ENCODE peak calls at places on chromosome X, in seven cellular contexts. One of them, this sample, is unnamed.
A peak's percentile ranks its signal among the peaks of the same experiment; 100 is the strongest.

GRCh38 chrX:2767631-2768455 is 16.0 kb downstream of the XG start:
- DNase-seq in endothelial cell of umbilical vein: no peak
- DNase-seq in GM23248: peak; percentile 95
- DNase-seq in neural progenitor cell: peak; percentile 52
- DNase-seq in PC-3: peak; percentile 30
- DNase-seq in upper lobe of right lung: peak; percentile 72
- DNase-seq in tibial nerve: peak; percentile 32
- DNase-seq in this sample: peak; percentile 50

GRCh38 chrX:71184803-71185495 is 38.1 kb upstream of the GJB1 start:
- DNase-seq in endothelial cell of umbilical vein: no peak
- DNase-seq in GM23248: no peak
- DNase-seq in neural progenitor cell: no peak
- DNase-seq in PC-3: peak; percentile 34
- DNase-seq in upper lobe of right lung: no peak
- DNase-seq in tibial nerve: no peak
- DNase-seq in this sample: no peak

GRCh38 chrX:18702362-18703195 is 4.9 kb upstream of the PPEF1 start:
- DNase-seq in endothelial cell of umbilical vein: peak; percentile 67
- DNase-seq in GM23248: peak; percentile 42
- DNase-seq in neural progenitor cell: no peak
- DNase-seq in PC-3: peak; percentile 80
- DNase-seq in upper lobe of right lung: no peak
- DNase-seq in tibial nerve: no peak
- DNase-seq in this sample: no peak

GRCh38 chrX:55758033-55758432 is 40.5 kb downstream of the RRAGB start:
- DNase-seq in endothelial cell of umbilical vein: peak; percentile 76
- DNase-seq in GM23248: no peak
- DNase-seq in neural progenitor cell: no peak
- DNase-seq in PC-3: peak; percentile 62
- DNase-seq in upper lobe of right lung: no peak
- DNase-seq in tibial nerve: no peak
- DNase-seq in this sample: no peak

GRCh38 chrX:119410027-119410819 is 11.1 kb downstream of the SLC25A43 start:
- DNase-seq in endothelial cell of umbilical vein: no peak
- DNase-seq in GM23248: peak; percentile 94
- DNase-seq in neural progenitor cell: no peak
- DNase-seq in PC-3: peak; percentile 90
- DNase-seq in upper lobe of right lung: peak; percentile 79
- DNase-seq in tibial nerve: peak; percentile 17
- DNase-seq in this sample: peak; percentile 3

GRCh38 chrX:14029425-14030247 is at the start of gene GEMIN8:
- DNase-seq in endothelial cell of umbilical vein: peak; percentile 73
- DNase-seq in GM23248: peak; percentile 88
- DNase-seq in neural progenitor cell: peak; percentile 89
- DNase-seq in PC-3: peak; percentile 88
- DNase-seq in upper lobe of right lung: peak; percentile 94
- DNase-seq in tibial nerve: peak; percentile 54
- DNase-seq in this sample: peak; percentile 67

GRCh38 chrX:39875834-39876625 is 221.7 kb downstream of the BCOR start:
- DNase-seq in endothelial cell of umbilical vein: no peak
- DNase-seq in GM23248: no peak
- DNase-seq in neural progenitor cell: no peak
- DNase-seq in PC-3: no peak
- DNase-seq in upper lobe of right lung: no peak
- DNase-seq in tibial nerve: no peak
- DNase-seq in this sample: no peak

GRCh38 chrX:150623583-150623982 is 55.2 kb downstream of the MTM1 start:
- DNase-seq in endothelial cell of umbilical vein: no peak
- DNase-seq in GM23248: no peak
- DNase-seq in neural progenitor cell: no peak
- DNase-seq in PC-3: no peak
- DNase-seq in upper lobe of right lung: no peak
- DNase-seq in tibial nerve: no peak
- DNase-seq in this sample: no peak

GRCh38 chrX:22399793-22400192 is 127.1 kb downstream of the CBLL2 start:
- DNase-seq in endothelial cell of umbilical vein: no peak
- DNase-seq in GM23248: peak; percentile 32
- DNase-seq in neural progenitor cell: no peak
- DNase-seq in PC-3: peak; percentile 33
- DNase-seq in upper lobe of right lung: no peak
- DNase-seq in tibial nerve: no peak
- DNase-seq in this sample: no peak

GRCh38 chrX:140343226-140343873 is 161.5 kb downstream of the SOX3 start:
- DNase-seq in endothelial cell of umbilical vein: no peak
- DNase-seq in GM23248: peak; percentile 24
- DNase-seq in neural progenitor cell: no peak
- DNase-seq in PC-3: peak; percentile 37
- DNase-seq in upper lobe of right lung: no peak
- DNase-seq in tibial nerve: no peak
- DNase-seq in this sample: no peak

GRCh38 chrX:118523920-118524319 is 28.3 kb downstream of the DOCK11 start:
- DNase-seq in endothelial cell of umbilical vein: no peak
- DNase-seq in GM23248: peak; percentile 15
- DNase-seq in neural progenitor cell: no peak
- DNase-seq in PC-3: no peak
- DNase-seq in upper lobe of right lung: no peak
- DNase-seq in tibial nerve: no peak
- DNase-seq in this sample: no peak

GRCh38 chrX:41734530-41734929 is 10.5 kb downstream of the GPR82 start:
- DNase-seq in endothelial cell of umbilical vein: peak; percentile 3
- DNase-seq in GM23248: peak; percentile 36
- DNase-seq in neural progenitor cell: peak; percentile 33
- DNase-seq in PC-3: peak; percentile 46
- DNase-seq in upper lobe of right lung: no peak
- DNase-seq in tibial nerve: no peak
- DNase-seq in this sample: no peak

GRCh38 chrX:153817291-153817690 is 13.1 kb downstream of the PDZD4 start:
- DNase-seq in endothelial cell of umbilical vein: no peak
- DNase-seq in GM23248: no peak
- DNase-seq in neural progenitor cell: no peak
- DNase-seq in PC-3: no peak
- DNase-seq in upper lobe of right lung: no peak
- DNase-seq in tibial nerve: no peak
- DNase-seq in this sample: no peak

GRCh38 chrX:74521961-74522833 is 92.2 kb downstream of the RLIM start:
- DNase-seq in endothelial cell of umbilical vein: no peak
- DNase-seq in GM23248: peak; percentile 72
- DNase-seq in neural progenitor cell: no peak
- DNase-seq in PC-3: no peak
- DNase-seq in upper lobe of right lung: no peak
- DNase-seq in tibial nerve: no peak
- DNase-seq in this sample: no peak

GRCh38 chrX:70479197-70479969 is 34.7 kb downstream of the DLG3 start:
- DNase-seq in endothelial cell of umbilical vein: peak; percentile 39
- DNase-seq in GM23248: peak; percentile 79
- DNase-seq in neural progenitor cell: no peak
- DNase-seq in PC-3: peak; percentile 88
- DNase-seq in upper lobe of right lung: no peak
- DNase-seq in tibial nerve: no peak
- DNase-seq in this sample: no peak

GRCh38 chrX:19182785-19183184 is 60.5 kb upstream of the ADGRG2 start:
- DNase-seq in endothelial cell of umbilical vein: no peak
- DNase-seq in GM23248: no peak
- DNase-seq in neural progenitor cell: no peak
- DNase-seq in PC-3: no peak
- DNase-seq in upper lobe of right lung: no peak
- DNase-seq in tibial nerve: no peak
- DNase-seq in this sample: no peak

GRCh38 chrX:112113460-112113859 is 30.9 kb upstream of the TRPC5 start:
- DNase-seq in endothelial cell of umbilical vein: no peak
- DNase-seq in GM23248: no peak
- DNase-seq in neural progenitor cell: no peak
- DNase-seq in PC-3: no peak
- DNase-seq in upper lobe of right lung: no peak
- DNase-seq in tibial nerve: no peak
- DNase-seq in this sample: no peak

GRCh38 chrX:111041018-111041462 is 55.0 kb upstream of the PAK3 start:
- DNase-seq in endothelial cell of umbilical vein: no peak
- DNase-seq in GM23248: peak; percentile 43
- DNase-seq in neural progenitor cell: peak; percentile 9
- DNase-seq in PC-3: peak; percentile 92
- DNase-seq in upper lobe of right lung: no peak
- DNase-seq in tibial nerve: no peak
- DNase-seq in this sample: no peak

GRCh38 chrX:115449742-115450141 is 111.2 kb upstream of the PLS3 start:
- DNase-seq in endothelial cell of umbilical vein: peak; percentile 85
- DNase-seq in GM23248: no peak
- DNase-seq in neural progenitor cell: no peak
- DNase-seq in PC-3: no peak
- DNase-seq in upper lobe of right lung: no peak
- DNase-seq in tibial nerve: peak; percentile 30
- DNase-seq in this sample: peak; percentile 29

GRCh38 chrX:136816970-136817369 is 36.2 kb upstream of the ARHGEF6 start:
- DNase-seq in endothelial cell of umbilical vein: no peak
- DNase-seq in GM23248: peak; percentile 52
- DNase-seq in neural progenitor cell: no peak
- DNase-seq in PC-3: peak; percentile 56
- DNase-seq in upper lobe of right lung: no peak
- DNase-seq in tibial nerve: no peak
- DNase-seq in this sample: no peak

GRCh38 chrX:11265352-11265751 is 27.9 kb upstream of the AMELX start:
- DNase-seq in endothelial cell of umbilical vein: no peak
- DNase-seq in GM23248: no peak
- DNase-seq in neural progenitor cell: no peak
- DNase-seq in PC-3: no peak
- DNase-seq in upper lobe of right lung: no peak
- DNase-seq in tibial nerve: no peak
- DNase-seq in this sample: no peak

GRCh38 chrX:38717871-38718270 is 83.4 kb upstream of the MID1IP1 start:
- DNase-seq in endothelial cell of umbilical vein: peak; percentile 4
- DNase-seq in GM23248: peak; percentile 37
- DNase-seq in neural progenitor cell: peak; percentile 43
- DNase-seq in PC-3: peak; percentile 46
- DNase-seq in upper lobe of right lung: no peak
- DNase-seq in tibial nerve: no peak
- DNase-seq in this sample: no peak

DNA sequence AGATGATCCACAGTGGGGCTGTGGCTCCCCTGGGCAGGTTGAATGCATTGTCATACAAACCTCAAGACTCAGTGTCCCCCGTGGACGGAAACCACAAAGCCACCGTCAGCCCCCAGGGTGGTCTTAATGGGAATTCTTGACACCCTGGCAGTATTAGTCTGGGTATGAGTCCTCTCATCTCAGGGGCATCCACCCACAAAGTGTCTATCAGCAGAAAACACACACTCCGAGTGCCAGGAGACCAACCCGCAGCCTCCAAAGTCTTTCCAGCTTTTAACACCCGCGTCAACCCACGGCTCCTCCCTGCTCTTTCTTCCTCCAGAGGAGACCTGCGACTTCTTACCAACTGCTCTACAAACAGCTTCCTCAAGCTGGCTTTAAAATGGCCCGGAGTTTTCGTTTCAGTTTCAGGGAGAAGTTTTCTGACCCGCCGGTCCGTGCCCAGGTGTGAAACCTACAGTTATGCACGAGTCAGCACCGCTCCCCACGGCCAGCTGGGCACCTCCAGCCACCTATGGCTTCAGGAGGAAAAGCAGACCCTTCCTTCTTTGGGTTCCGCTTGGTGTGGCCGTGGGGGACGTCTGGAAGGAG is 14.4 kb upstream of the ASMTL start:
- DNase-seq in endothelial cell of umbilical vein: no peak
- DNase-seq in GM23248: no peak
- DNase-seq in neural progenitor cell: no peak
- DNase-seq in PC-3: no peak
- DNase-seq in upper lobe of right lung: peak; percentile 38
- DNase-seq in tibial nerve: no peak
- DNase-seq in this sample: no peak
- H3K4me3 ChIP-seq in endothelial cell of umbilical vein: no peak overlapping the region
- H3K4me3 ChIP-seq in GM23248: no peak overlapping the region
- H3K4me3 ChIP-seq in neural progenitor cell: no peak overlapping the region
- H3K4me3 ChIP-seq in PC-3: peak overlapping the region; percentile 39
- H3K4me3 ChIP-seq in upper lobe of right lung: no peak overlapping the region
- H3K4me3 ChIP-seq in tibial nerve: no peak overlapping the region
- H3K4me3 ChIP-seq in this sample: no peak overlapping the region

GRCh38 chrX:53284684-53285447 is 3.5 kb upstream of the IQSEC2 start:
- DNase-seq in endothelial cell of umbilical vein: peak; percentile 35
- DNase-seq in GM23248: peak; percentile 61
- DNase-seq in neural progenitor cell: peak; percentile 71
- DNase-seq in PC-3: peak; percentile 73
- DNase-seq in upper lobe of right lung: peak; percentile 74
- DNase-seq in tibial nerve: peak; percentile 34
- DNase-seq in this sample: peak; percentile 44

GRCh38 chrX:53283567-53283966 is 2.2 kb upstream of the IQSEC2 start:
- DNase-seq in endothelial cell of umbilical vein: no peak
- DNase-seq in GM23248: no peak
- DNase-seq in neural progenitor cell: no peak
- DNase-seq in PC-3: no peak
- DNase-seq in upper lobe of right lung: no peak
- DNase-seq in tibial nerve: no peak
- DNase-seq in this sample: no peak

GRCh38 chrX:53282313-53282712 is 929 bp upstream of the IQSEC2 start:
- DNase-seq in endothelial cell of umbilical vein: no peak
- DNase-seq in GM23248: no peak
- DNase-seq in neural progenitor cell: peak; percentile 42
- DNase-seq in PC-3: no peak
- DNase-seq in upper lobe of right lung: no peak
- DNase-seq in tibial nerve: no peak
- DNase-seq in this sample: no peak

GRCh38 chrX:53281321-53281822 is at the start of gene IQSEC2:
- DNase-seq in endothelial cell of umbilical vein: peak; percentile 77
- DNase-seq in GM23248: peak; percentile 81
- DNase-seq in neural progenitor cell: peak; percentile 61
- DNase-seq in PC-3: peak; percentile 89
- DNase-seq in upper lobe of right lung: peak; percentile 91
- DNase-seq in tibial nerve: peak; percentile 67
- DNase-seq in this sample: peak; percentile 91

DNA sequence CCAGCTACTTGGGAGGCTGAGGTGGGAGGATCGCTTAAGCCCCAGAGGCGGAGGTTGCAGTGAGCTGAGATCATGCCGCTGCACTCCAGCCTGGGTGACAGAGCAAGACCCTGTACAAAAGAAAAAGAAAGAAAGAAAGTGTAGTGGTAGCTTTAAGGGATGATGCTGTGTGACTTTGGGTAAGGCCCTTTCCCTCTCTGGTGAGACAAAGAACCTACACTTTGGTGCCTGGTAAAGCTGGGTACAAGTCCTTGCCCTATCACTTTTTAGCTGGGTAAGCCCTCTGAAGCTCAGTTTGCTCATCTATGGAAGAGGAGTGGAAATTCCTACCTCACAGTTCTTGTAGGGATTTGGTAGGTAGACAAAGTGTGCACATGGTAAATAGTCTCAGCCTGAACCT is 1.7 kb upstream of the IQSEC2 start:
- DNase-seq in endothelial cell of umbilical vein: no peak
- DNase-seq in GM23248: no peak
- DNase-seq in neural progenitor cell: no peak
- DNase-seq in PC-3: no peak
- DNase-seq in upper lobe of right lung: no peak
- DNase-seq in tibial nerve: no peak
- DNase-seq in this sample: no peak
- H3K4me1 ChIP-seq in endothelial cell of umbilical vein: peaks cover 19% of the 10 kb centered on the region
- H3K4me1 ChIP-seq in GM23248: peaks cover 21% of the 10 kb centered on the region
- H3K4me1 ChIP-seq in neural progenitor cell: peaks cover 6% of the 10 kb centered on the region
- H3K4me1 ChIP-seq in PC-3: peaks cover 54% of the 10 kb centered on the region
- H3K4me1 ChIP-seq in upper lobe of right lung: peaks cover 22% of the 10 kb centered on the region
- H3K4me1 ChIP-seq in tibial nerve: peaks cover 16% of the 10 kb centered on the region
- H3K4me1 ChIP-seq in this sample: peaks cover 51% of the 10 kb centered on the region

GRCh38 chrX:133792198-133792953 is 193.0 kb downstream of the GPC3 start:
- DNase-seq in endothelial cell of umbilical vein: peak; percentile 68
- DNase-seq in GM23248: peak; percentile 67
- DNase-seq in neural progenitor cell: peak; percentile 85
- DNase-seq in PC-3: peak; percentile 73
- DNase-seq in upper lobe of right lung: peak; percentile 66
- DNase-seq in tibial nerve: peak; percentile 32
- DNase-seq in this sample: peak; percentile 19
- H3K27ac ChIP-seq in endothelial cell of umbilical vein: no peak overlapping the region
- H3K27ac ChIP-seq in GM23248: no peak overlapping the region
- H3K27ac ChIP-seq in neural progenitor cell: no peak overlapping the region
- H3K27ac ChIP-seq in PC-3: no peak overlapping the region
- H3K27ac ChIP-seq in upper lobe of right lung: no peak overlapping the region
- H3K27ac ChIP-seq in tibial nerve: no peak overlapping the region
- H3K27ac ChIP-seq in this sample: no peak overlapping the region

GRCh38 chrX:68708503-68709290 is 61.2 kb downstream of the STARD8 start:
- DNase-seq in endothelial cell of umbilical vein: no peak
- DNase-seq in GM23248: peak; percentile 15
- DNase-seq in neural progenitor cell: peak; percentile 52
- DNase-seq in PC-3: no peak
- DNase-seq in upper lobe of right lung: no peak
- DNase-seq in tibial nerve: no peak
- DNase-seq in this sample: no peak
- H3K4me3 ChIP-seq in endothelial cell of umbilical vein: no peak overlapping the region
- H3K4me3 ChIP-seq in GM23248: no peak overlapping the region
- H3K4me3 ChIP-seq in neural progenitor cell: no peak overlapping the region
- H3K4me3 ChIP-seq in PC-3: no peak overlapping the region
- H3K4me3 ChIP-seq in upper lobe of right lung: no peak overlapping the region
- H3K4me3 ChIP-seq in tibial nerve: no peak overlapping the region
- H3K4me3 ChIP-seq in this sample: no peak overlapping the region

This sample was measured in gastrocnemius medialis.